ENCODE peak calls at places on chromosome 13, in eight cellular contexts. L is stomach; Q is stimulated activated CD8-positive, alpha-beta memory T cell treated with anti-CD3 and anti-CD28 coated beads, Interleukin-7, amount 100 ng/mL, for 1 hour; B is WTC11; O is glutamatergic neuron; Z is activated T-helper 1 cell treated with anti-CD3 and anti-CD28 coated beads, Interleukin-12 subunit alpha, Interleukin-12 subunit beta, Interleukin-2, Interleukin-4 antibody, amounts not matched to agents 30 ng/mL and 10 ng/mL and 1 ng/mL, durations not matched to agents 14 hours and 24 hours and 36 hours; N is lower leg skin; Y is kidney epithelial cell. M is an unnamed sample.

GRCh38 chr13:25111557-25111956 is 15.6 kb downstream of the PABPC3 start:
- DNase-seq in L (no peak), Q (no peak), B (no peak), O (no peak), Z (no peak), N (no peak), Y (no peak), M (peak)

GRCh38 chr13:35475960-35476943 is at the start of gene MAB21L1:
- DNase-seq in L (peak), Q (no peak), B (no peak), O (peak), Z (no peak), N (no peak), Y (no peak), M (no peak)

GRCh38 chr13:77786888-77787287 is 89.4 kb downstream of the SLAIN1 start:
- DNase-seq in L (no peak), Q (no peak), B (no peak), O (no peak), Z (no peak), N (no peak), Y (no peak), M (no peak)

GRCh38 chr13:46751811-46752635 is 44.9 kb downstream of the ESD start:
- DNase-seq in L (no peak), Q (peak), B (no peak), O (no peak), Z (peak), N (no peak), Y (no peak), M (no peak)

GRCh38 chr13:104571161-104571889 is 1505.1 kb upstream of the SLC10A2 start:
- DNase-seq in L (peak), Q (no peak), B (peak), O (peak), Z (no peak), N (peak), Y (peak), M (peak)

GRCh38 chr13:72505376-72505775 is 222.1 kb downstream of the MZT1 start:
- DNase-seq in L (no peak), Q (no peak), B (no peak), O (no peak), Z (no peak), N (no peak), Y (no peak), M (no peak)

GRCh38 chr13:98846521-98846920 is 94.0 kb upstream of the SLC15A1 start:
- DNase-seq in L (no peak), Q (no peak), B (no peak), O (no peak), Z (no peak), N (no peak), Y (no peak), M (no peak)

GRCh38 chr13:80211573-80211972 is 129.4 kb downstream of the SPRY2 start:
- DNase-seq in L (no peak), Q (no peak), B (no peak), O (no peak), Z (no peak), N (no peak), Y (no peak), M (no peak)

GRCh38 chr13:80753951-80754350 is 413.0 kb upstream of the SPRY2 start:
- DNase-seq in L (no peak), Q (no peak), B (no peak), O (no peak), Z (no peak), N (no peak), Y (no peak), M (no peak)

GRCh38 chr13:33441015-33441414 is 155.5 kb upstream of the STARD13 start:
- DNase-seq in L (peak), Q (no peak), B (peak), O (no peak), Z (no peak), N (no peak), Y (no peak), M (no peak)

GRCh38 chr13:36965767-36966166 is 33.4 kb downstream of the ALG5 start:
- DNase-seq in L (no peak), Q (no peak), B (no peak), O (no peak), Z (no peak), N (no peak), Y (peak), M (peak)

GRCh38 chr13:31835932-31836331 is 96.6 kb downstream of the RXFP2 start:
- DNase-seq in L (no peak), Q (no peak), B (no peak), O (no peak), Z (no peak), N (no peak), Y (no peak), M (peak)

GRCh38 chr13:49351871-49352270 is 92.0 kb downstream of the CAB39L start:
- DNase-seq in L (no peak), Q (no peak), B (no peak), O (no peak), Z (no peak), N (no peak), Y (no peak), M (peak)

GRCh38 chr13:33401238-33401637 is 115.7 kb upstream of the STARD13 start:
- DNase-seq in L (peak), Q (no peak), B (no peak), O (no peak), Z (no peak), N (no peak), Y (no peak), M (no peak)

GRCh38 chr13:110799246-110800236 is 86.0 kb downstream of the ING1 start:
- DNase-seq in L (no peak), Q (no peak), B (no peak), O (no peak), Z (no peak), N (peak), Y (no peak), M (peak)

GRCh38 chr13:100540621-100541020 is 48.0 kb downstream of the GGACT start:
- DNase-seq in L (no peak), Q (no peak), B (no peak), O (no peak), Z (no peak), N (no peak), Y (no peak), M (no peak)

GRCh38 chr13:74820809-74821208 is 661.2 kb downstream of the TBC1D4 start:
- DNase-seq in L (no peak), Q (no peak), B (no peak), O (no peak), Z (no peak), N (no peak), Y (no peak), M (no peak)

GRCh38 chr13:80237646-80238045 is 103.3 kb downstream of the SPRY2 start:
- DNase-seq in L (no peak), Q (no peak), B (no peak), O (no peak), Z (no peak), N (no peak), Y (no peak), M (no peak)

GRCh38 chr13:85719749-85720148 is 79.5 kb downstream of the SLITRK6 start:
- DNase-seq in L (no peak), Q (no peak), B (no peak), O (no peak), Z (no peak), N (no peak), Y (no peak), M (no peak)

GRCh38 chr13:93147293-93147645 is 79.3 kb upstream of the GPC6 start:
- DNase-seq in L (no peak), Q (no peak), B (no peak), O (no peak), Z (no peak), N (no peak), Y (peak), M (no peak)

M was measured in non-pigmented ciliary epithelial cell.